ENCODE peak calls at places on chromosome 16, in six cellular contexts. F is GM12878, Q is H1, J is K562, B is HepG2, R is SK-N-SH. G is an unnamed sample.

GRCh38 chr16:49513040-49513439 is 139.4 kb downstream of the C16orf78 start:
- DNase-seq in F (no peak), Q (no peak), J (peak), B (no peak), R (peak), G (no peak)

GRCh38 chr16:3645108-3645503 is 9.4 kb upstream of the DNASE1 start:
- DNase-seq in F (no peak), Q (no peak), J (no peak), B (no peak), R (no peak), G (no peak)

GRCh38 chr16:17827313-17827712 is 356.6 kb upstream of the XYLT1 start:
- DNase-seq in F (no peak), Q (no peak), J (no peak), B (no peak), R (no peak), G (peak)

GRCh38 chr16:85279874-85280545 is 167.7 kb upstream of the CIBAR2 start:
- DNase-seq in F (no peak), Q (no peak), J (no peak), B (no peak), R (no peak), G (no peak)

GRCh38 chr16:87194172-87194571 is 123.0 kb downstream of the C16orf95 start:
- DNase-seq in F (no peak), Q (no peak), J (no peak), B (no peak), R (no peak), G (no peak)

GRCh38 chr16:54402270-54402669 is 115.7 kb upstream of the IRX3 start:
- DNase-seq in F (no peak), Q (no peak), J (no peak), B (no peak), R (peak), G (no peak)

GRCh38 chr16:52071101-52071500 is 475.8 kb downstream of the TOX3 start:
- DNase-seq in F (no peak), Q (no peak), J (no peak), B (no peak), R (no peak), G (no peak)

GRCh38 chr16:15704545-15704987 is 54.5 kb downstream of the NDE1 start:
- DNase-seq in F (no peak), Q (peak), J (peak), B (peak), R (peak), G (peak)

GRCh38 chr16:906296-906695 is 64.5 kb downstream of the LMF1 start:
- DNase-seq in F (no peak), Q (no peak), J (no peak), B (no peak), R (no peak), G (no peak)

GRCh38 chr16:426906-427249 is 1.4 kb downstream of the RAB11FIP3 start:
- DNase-seq in F (no peak), Q (no peak), J (no peak), B (no peak), R (no peak), G (no peak)

GRCh38 chr16:58222532-58223316 is 24.8 kb upstream of the CSNK2A2 start:
- DNase-seq in F (no peak), Q (no peak), J (no peak), B (peak), R (no peak), G (peak)

GRCh38 chr16:24844101-24845030 is 1.4 kb upstream of the SLC5A11 start:
- DNase-seq in F (no peak), Q (no peak), J (peak), B (peak), R (no peak), G (peak)

GRCh38 chr16:87229230-87230192 is 87.7 kb downstream of the C16orf95 start:
- DNase-seq in F (no peak), Q (no peak), J (no peak), B (no peak), R (no peak), G (no peak)

GRCh38 chr16:48556913-48557351 is 53.0 kb downstream of the N4BP1 start:
- DNase-seq in F (peak), Q (no peak), J (no peak), B (no peak), R (no peak), G (peak)

GRCh38 chr16:81492307-81492706 is 47.7 kb downstream of the CMIP start:
- DNase-seq in F (no peak), Q (no peak), J (no peak), B (no peak), R (peak), G (no peak)

GRCh38 chr16:995087-995486 is 13.5 kb downstream of the SOX8 start:
- DNase-seq in F (no peak), Q (no peak), J (no peak), B (no peak), R (no peak), G (peak)

DNA sequence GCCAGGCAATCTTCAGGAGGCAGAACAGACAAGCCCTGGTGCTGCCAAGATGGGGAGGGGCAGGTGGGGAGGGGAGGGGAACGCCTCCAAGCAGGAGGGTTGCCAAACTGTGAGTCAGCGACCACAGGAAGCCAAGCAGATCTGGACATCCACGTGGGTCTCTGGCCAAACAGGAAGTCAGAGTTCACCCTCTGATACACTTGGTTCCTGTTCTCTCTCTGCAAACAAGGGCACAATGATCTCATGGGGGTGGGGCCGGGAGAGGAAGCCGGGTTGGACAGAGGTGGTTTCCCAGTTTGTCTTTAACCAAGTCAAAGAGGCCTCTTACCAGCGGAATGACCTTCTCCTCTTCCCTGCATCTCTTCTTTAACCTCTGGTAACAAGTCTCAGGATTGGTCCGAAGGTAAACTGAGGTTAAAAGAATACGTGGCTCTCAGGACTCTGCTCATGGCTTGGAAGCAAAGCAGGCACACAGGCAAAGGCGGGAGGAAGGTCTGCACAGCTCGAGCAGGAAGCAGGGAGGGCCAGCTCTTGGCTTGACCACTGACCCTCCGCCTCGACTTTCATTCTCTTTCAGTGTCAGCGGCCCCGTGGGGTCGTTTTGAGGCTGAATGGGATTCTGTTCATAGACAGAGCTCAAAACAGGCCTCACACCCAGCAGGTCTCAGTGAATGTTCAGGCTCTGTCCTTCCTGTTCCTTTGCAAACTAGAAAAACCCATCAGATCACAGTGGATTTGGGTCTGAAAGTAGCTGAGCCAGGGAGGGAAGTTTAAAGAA is 32.9 kb downstream of the TK2 start:
- DNase-seq in F (peak), Q (no peak), J (peak), B (peak), R (peak), G (peak)
- H3K4me3 ChIP-seq in F (peak), Q (no peak), J (peak), B (peak), R (no peak), G (no peak)

DNA sequence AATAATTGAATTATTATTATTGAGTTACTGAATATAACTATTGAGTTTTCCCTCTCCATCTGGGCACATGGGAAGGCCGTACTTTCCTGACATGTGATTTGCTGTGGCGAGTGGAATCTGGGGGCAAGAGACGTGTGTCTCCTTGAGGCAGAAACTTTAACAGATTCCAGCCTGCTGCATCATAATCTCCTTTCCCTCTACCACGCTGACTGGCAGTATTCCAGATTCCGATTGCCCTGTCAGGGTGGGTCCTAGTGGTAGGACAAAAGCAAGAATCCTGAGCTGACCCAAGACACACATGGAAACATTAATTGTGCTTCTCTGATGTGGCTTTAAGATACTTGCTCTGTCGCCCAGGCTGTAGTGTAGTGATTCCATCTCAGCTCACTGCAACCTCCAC is 565.9 kb downstream of the WWOX start:
- DNase-seq in F (no peak), Q (no peak), J (no peak), B (no peak), R (no peak), G (no peak)
- TF ChIP-seq RFX5 in F (no peak), Q (no peak), J (no peak), B (no peak), R (no peak), G (no peak)

GRCh38 chr16:14448874-14449273 is 181.2 kb downstream of the PARN start:
- DNase-seq in F (no peak), Q (no peak), J (no peak), B (no peak), R (no peak), G (no peak)
- H3K9ac ChIP-seq in F (no peak), Q (no peak), J (no peak), B (no peak), R (no peak), G (no peak)

GRCh38 chr16:14487579-14487978 is 142.5 kb downstream of the PARN start:
- DNase-seq in F (no peak), Q (no peak), J (peak), B (no peak), R (peak), G (no peak)

GRCh38 chr16:14485811-14486519 is 144.1 kb downstream of the PARN start:
- DNase-seq in F (no peak), Q (no peak), J (no peak), B (no peak), R (no peak), G (no peak)

GRCh38 chr16:14485131-14485551 is 144.9 kb downstream of the PARN start:
- DNase-seq in F (no peak), Q (no peak), J (peak), B (peak), R (no peak), G (peak)

GRCh38 chr16:14489460-14489859 is 140.6 kb downstream of the PARN start:
- DNase-seq in F (no peak), Q (no peak), J (peak), B (peak), R (peak), G (peak)

DNA sequence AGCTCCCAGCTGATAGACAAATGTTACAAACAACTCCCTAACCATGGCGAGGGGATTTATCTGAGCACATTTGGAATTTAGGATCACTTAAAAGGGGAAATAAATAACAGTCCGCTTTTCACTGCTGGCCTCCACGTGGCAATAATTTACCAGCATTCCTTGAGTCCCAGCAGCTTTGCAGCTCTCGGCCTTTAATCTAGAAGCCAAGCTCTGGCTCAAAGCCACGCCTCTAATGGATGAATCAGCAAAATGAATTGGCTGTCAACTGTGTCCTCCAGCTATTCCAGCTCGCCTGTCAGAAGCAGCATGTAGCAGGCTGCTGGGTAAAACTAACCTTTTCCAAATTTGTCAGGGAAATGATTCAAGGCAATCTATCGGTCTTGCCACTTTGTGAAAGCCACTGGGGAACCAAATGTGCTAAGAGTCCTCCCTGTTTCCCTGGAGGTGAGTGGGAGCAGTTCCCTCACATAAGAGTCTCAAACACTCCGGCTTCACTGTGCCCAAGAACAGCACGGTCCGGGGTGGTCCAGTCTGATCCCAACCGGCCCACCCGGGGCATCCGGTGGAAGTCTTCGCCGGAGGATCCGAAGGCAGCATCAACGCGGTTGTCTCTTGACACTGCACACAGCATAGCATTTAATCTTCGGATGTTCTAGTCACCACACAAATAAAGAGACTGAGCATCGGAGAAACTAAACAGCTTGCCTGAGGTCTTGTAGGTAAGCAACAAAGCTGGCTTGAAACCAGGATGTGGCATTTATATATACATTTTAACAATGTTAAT is 143.3 kb downstream of the PARN start:
- DNase-seq in F (no peak), Q (no peak), J (peak), B (peak), R (peak), G (peak)
- H3K4me3 ChIP-seq in F (no peak), Q (no peak), J (peak), B (peak), R (peak), G (peak)

GRCh38 chr16:29770250-29770929 is 7.7 kb upstream of the ZG16 start:
- DNase-seq in F (no peak), Q (no peak), J (no peak), B (no peak), R (no peak), G (no peak)
- TF ChIP-seq RFX5 in F (no peak), Q (no peak), J (no peak), B (no peak), R (no peak), G (no peak)

GRCh38 chr16:67394271-67395104 is 1.2 kb upstream of the TPPP3 start:
- DNase-seq in F (no peak), Q (peak), J (no peak), B (no peak), R (no peak), G (no peak)
- H3K9ac ChIP-seq in F (no peak), Q (no peak), J (no peak), B (no peak), R (no peak), G (no peak)

DNA sequence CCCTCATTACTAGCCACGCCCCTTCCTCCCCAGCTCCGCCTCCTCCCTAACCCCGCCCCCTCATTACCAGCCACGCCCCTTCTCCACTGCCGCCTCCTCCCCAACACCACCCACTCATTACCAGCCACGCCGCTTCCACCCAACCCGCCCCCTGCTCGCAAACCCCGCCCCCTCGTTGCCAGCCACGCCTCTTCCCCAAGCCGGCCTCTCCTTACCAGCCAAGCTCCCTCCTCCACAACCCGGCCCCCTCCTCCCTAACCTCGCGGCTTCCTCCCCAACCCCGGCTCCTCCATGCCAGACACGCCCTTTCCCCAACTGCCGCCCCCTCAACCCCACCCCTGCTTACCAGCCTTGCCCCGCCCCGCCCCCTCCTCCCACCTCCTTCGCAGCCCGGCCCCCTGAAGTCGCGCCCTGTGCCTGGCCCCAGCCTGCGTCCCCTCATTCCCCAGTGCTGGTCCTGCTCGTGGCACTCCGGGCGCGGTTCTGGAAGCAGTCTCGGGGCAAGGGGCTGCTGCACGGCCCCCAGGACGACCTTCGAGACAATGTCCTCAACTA is 7.2 kb downstream of the SLC22A31 start:
- DNase-seq in F (no peak), Q (peak), J (peak), B (peak), R (peak), G (peak)
- H3K4me3 ChIP-seq in F (no peak), Q (peak), J (peak), B (no peak), R (peak), G (peak)

DNA sequence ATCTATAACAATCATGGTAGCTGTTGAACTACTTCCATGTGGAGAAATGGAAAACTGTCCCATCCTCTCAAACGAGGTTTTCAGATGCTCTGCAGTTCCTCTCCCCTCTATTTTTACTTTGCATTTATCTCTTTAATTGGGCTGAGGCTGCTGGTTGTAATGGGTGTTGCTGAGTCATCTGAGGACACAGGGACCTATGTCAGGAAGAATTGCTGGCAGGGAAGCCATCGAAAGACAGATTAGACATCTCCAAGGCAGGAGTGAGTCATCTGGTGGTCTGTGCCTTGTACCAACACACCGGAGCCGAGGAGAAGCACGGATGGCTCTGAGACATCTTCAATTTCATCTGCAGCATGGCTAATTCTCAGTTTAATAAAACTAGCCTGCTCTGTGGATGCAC is 394.5 kb downstream of the GRIN2A start:
- DNase-seq in F (peak), Q (no peak), J (peak), B (no peak), R (no peak), G (no peak)
- TF ChIP-seq RFX5 in F (no peak), Q (no peak), J (no peak), B (no peak), R (no peak), G (no peak)

GRCh38 chr16:9049241-9049640 is 42.2 kb upstream of the HAPSTR1 start:
- DNase-seq in F (no peak), Q (no peak), J (no peak), B (no peak), R (no peak), G (peak)

GRCh38 chr16:9046667-9047055 is 44.8 kb upstream of the HAPSTR1 start:
- DNase-seq in F (no peak), Q (no peak), J (no peak), B (no peak), R (no peak), G (no peak)

GRCh38 chr16:9047689-9048301 is 43.6 kb upstream of the HAPSTR1 start:
- DNase-seq in F (peak), Q (peak), J (peak), B (peak), R (no peak), G (peak)

GRCh38 chr16:9050102-9050830 is 41.2 kb upstream of the HAPSTR1 start:
- DNase-seq in F (no peak), Q (peak), J (peak), B (peak), R (peak), G (peak)

DNA sequence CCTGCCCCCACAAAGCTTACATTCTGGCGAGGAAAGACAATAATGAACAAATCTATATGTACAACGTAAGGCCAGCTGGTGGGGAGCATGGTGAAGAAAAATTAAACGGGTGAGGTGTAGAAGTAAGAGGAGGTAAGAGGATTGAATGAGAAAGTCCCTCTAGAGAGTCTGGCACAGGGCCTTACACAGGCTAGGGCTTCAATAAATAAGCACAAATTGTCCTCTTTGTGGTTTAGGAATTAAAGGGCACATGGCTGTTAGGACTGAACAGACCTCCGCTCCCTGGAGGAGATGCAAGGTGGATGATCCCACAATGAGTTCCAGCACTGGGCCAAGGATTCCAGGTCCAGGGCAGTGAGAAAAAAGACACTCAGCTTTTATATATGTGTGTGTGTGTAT is 43.1 kb upstream of the HAPSTR1 start:
- DNase-seq in F (no peak), Q (no peak), J (no peak), B (no peak), R (no peak), G (peak)
- H3K9ac ChIP-seq in F (no peak), Q (no peak), J (no peak), B (peak), R (peak), G (no peak)